ENCODE peak calls at places on chromosome 18, in eight cellular contexts. One of them, this sample, is unnamed.

GRCh38 chr18:48057018-48057417 is 126.6 kb upstream of the SMAD2 start:
- DNase-seq in naive B cell: no peak
- DNase-seq in stimulated activated CD4-positive, alpha-beta T cell treated with anti-CD3 and anti-CD28 coated beads, Interleukin-4, amount 100 ng/mL, for 48 hours: no peak
- DNase-seq in mucosa of gallbladder: no peak
- DNase-seq in activated CD8-positive, alpha-beta memory T cell treated with anti-CD3 and anti-CD28 coated beads for 48 hours: no peak
- DNase-seq in lower lobe of right lung: no peak
- DNase-seq in neural crest cell: no peak
- DNase-seq in left ventricle myocardium inferior: no peak
- DNase-seq in this sample: no peak

GRCh38 chr18:75060185-75060584 is 148.8 kb downstream of the PTGR3 start:
- DNase-seq in naive B cell: no peak
- DNase-seq in stimulated activated CD4-positive, alpha-beta T cell treated with anti-CD3 and anti-CD28 coated beads, Interleukin-4, amount 100 ng/mL, for 48 hours: no peak
- DNase-seq in mucosa of gallbladder: no peak
- DNase-seq in activated CD8-positive, alpha-beta memory T cell treated with anti-CD3 and anti-CD28 coated beads for 48 hours: no peak
- DNase-seq in lower lobe of right lung: no peak
- DNase-seq in neural crest cell: no peak
- DNase-seq in left ventricle myocardium inferior: no peak
- DNase-seq in this sample: no peak

GRCh38 chr18:79788096-79789085 is 9.3 kb upstream of the KCNG2 start:
- DNase-seq in naive B cell: no peak
- DNase-seq in stimulated activated CD4-positive, alpha-beta T cell treated with anti-CD3 and anti-CD28 coated beads, Interleukin-4, amount 100 ng/mL, for 48 hours: no peak
- DNase-seq in mucosa of gallbladder: no peak
- DNase-seq in activated CD8-positive, alpha-beta memory T cell treated with anti-CD3 and anti-CD28 coated beads for 48 hours: no peak
- DNase-seq in lower lobe of right lung: peak
- DNase-seq in neural crest cell: no peak
- DNase-seq in left ventricle myocardium inferior: no peak
- DNase-seq in this sample: no peak

GRCh38 chr18:23384778-23385736 is 68.0 kb upstream of the RIOK3 start:
- DNase-seq in naive B cell: no peak
- DNase-seq in stimulated activated CD4-positive, alpha-beta T cell treated with anti-CD3 and anti-CD28 coated beads, Interleukin-4, amount 100 ng/mL, for 48 hours: no peak
- DNase-seq in mucosa of gallbladder: no peak
- DNase-seq in activated CD8-positive, alpha-beta memory T cell treated with anti-CD3 and anti-CD28 coated beads for 48 hours: no peak
- DNase-seq in lower lobe of right lung: no peak
- DNase-seq in neural crest cell: no peak
- DNase-seq in left ventricle myocardium inferior: no peak
- DNase-seq in this sample: no peak

GRCh38 chr18:904135-905090 is at the start of gene ADCYAP1:
- DNase-seq in naive B cell: no peak
- DNase-seq in stimulated activated CD4-positive, alpha-beta T cell treated with anti-CD3 and anti-CD28 coated beads, Interleukin-4, amount 100 ng/mL, for 48 hours: no peak
- DNase-seq in mucosa of gallbladder: no peak
- DNase-seq in activated CD8-positive, alpha-beta memory T cell treated with anti-CD3 and anti-CD28 coated beads for 48 hours: no peak
- DNase-seq in lower lobe of right lung: no peak
- DNase-seq in neural crest cell: no peak
- DNase-seq in left ventricle myocardium inferior: no peak
- DNase-seq in this sample: no peak

GRCh38 chr18:7600036-7600435 is 32.9 kb downstream of the PTPRM start:
- DNase-seq in naive B cell: no peak
- DNase-seq in stimulated activated CD4-positive, alpha-beta T cell treated with anti-CD3 and anti-CD28 coated beads, Interleukin-4, amount 100 ng/mL, for 48 hours: no peak
- DNase-seq in mucosa of gallbladder: no peak
- DNase-seq in activated CD8-positive, alpha-beta memory T cell treated with anti-CD3 and anti-CD28 coated beads for 48 hours: no peak
- DNase-seq in lower lobe of right lung: no peak
- DNase-seq in neural crest cell: no peak
- DNase-seq in left ventricle myocardium inferior: no peak
- DNase-seq in this sample: no peak

GRCh38 chr18:24470022-24470618 is 9.7 kb downstream of the HRH4 start:
- DNase-seq in naive B cell: no peak
- DNase-seq in stimulated activated CD4-positive, alpha-beta T cell treated with anti-CD3 and anti-CD28 coated beads, Interleukin-4, amount 100 ng/mL, for 48 hours: no peak
- DNase-seq in mucosa of gallbladder: no peak
- DNase-seq in activated CD8-positive, alpha-beta memory T cell treated with anti-CD3 and anti-CD28 coated beads for 48 hours: no peak
- DNase-seq in lower lobe of right lung: no peak
- DNase-seq in neural crest cell: no peak
- DNase-seq in left ventricle myocardium inferior: no peak
- DNase-seq in this sample: no peak

GRCh38 chr18:43350176-43350575 is 72.9 kb upstream of the SYT4 start:
- DNase-seq in naive B cell: no peak
- DNase-seq in stimulated activated CD4-positive, alpha-beta T cell treated with anti-CD3 and anti-CD28 coated beads, Interleukin-4, amount 100 ng/mL, for 48 hours: no peak
- DNase-seq in mucosa of gallbladder: no peak
- DNase-seq in activated CD8-positive, alpha-beta memory T cell treated with anti-CD3 and anti-CD28 coated beads for 48 hours: no peak
- DNase-seq in lower lobe of right lung: no peak
- DNase-seq in neural crest cell: no peak
- DNase-seq in left ventricle myocardium inferior: no peak
- DNase-seq in this sample: no peak

GRCh38 chr18:52715421-52715820 is 375.4 kb downstream of the DCC start:
- DNase-seq in naive B cell: no peak
- DNase-seq in stimulated activated CD4-positive, alpha-beta T cell treated with anti-CD3 and anti-CD28 coated beads, Interleukin-4, amount 100 ng/mL, for 48 hours: no peak
- DNase-seq in mucosa of gallbladder: no peak
- DNase-seq in activated CD8-positive, alpha-beta memory T cell treated with anti-CD3 and anti-CD28 coated beads for 48 hours: no peak
- DNase-seq in lower lobe of right lung: no peak
- DNase-seq in neural crest cell: no peak
- DNase-seq in left ventricle myocardium inferior: no peak
- DNase-seq in this sample: no peak

This sample was measured in Calu3.